ENCODE peak calls at places on chromosomes 2 and 18, in five cellular contexts. H is activated T-helper 1 cell treated with anti-CD3 and anti-CD28 coated beads, Interleukin-2, amount 50 U/mL, for 16 hours; L is hepatic stellate cell; X is AG04449; G is amniotic stem cell. A is an unnamed sample.

GRCh38 chr2:155703048-155703447 is 629.5 kb downstream of the NR4A2 start:
- DNase-seq in H (no peak), L (no peak), X (no peak), G (no peak), A (no peak)

GRCh38 chr2:99821572-99822369 is 320.6 kb downstream of the AFF3 start:
- DNase-seq in H (no peak), L (peak), X (no peak), G (no peak), A (peak)

GRCh38 chr2:152847067-152847466 is 128.6 kb downstream of the ARL6IP6 start:
- DNase-seq in H (no peak), L (no peak), X (peak), G (no peak), A (no peak)

GRCh38 chr2:239189711-239190131 is 211.1 kb downstream of the HDAC4 start:
- DNase-seq in H (no peak), L (no peak), X (no peak), G (no peak), A (no peak)

GRCh38 chr2:140586379-140586778 is 1544.4 kb downstream of the LRP1B start:
- DNase-seq in H (no peak), L (no peak), X (no peak), G (no peak), A (peak)

GRCh38 chr2:73034661-73035374 is 36.7 kb downstream of the SFXN5 start:
- DNase-seq in H (no peak), L (no peak), X (no peak), G (no peak), A (no peak)

GRCh38 chr2:169528271-169528701 is 18.8 kb downstream of the KLHL41 start:
- DNase-seq in H (peak), L (peak), X (no peak), G (peak), A (peak)

GRCh38 chr18:48136544-48137353 is 206.3 kb upstream of the SMAD2 start:
- DNase-seq in H (no peak), L (no peak), X (no peak), G (no peak), A (no peak)

GRCh38 chr18:24488824-24489493 is 28.5 kb downstream of the HRH4 start:
- DNase-seq in H (no peak), L (peak), X (no peak), G (no peak), A (peak)

GRCh38 chr2:121147766-121148165 is 137.2 kb downstream of the TFCP2L1 start:
- DNase-seq in H (no peak), L (no peak), X (no peak), G (no peak), A (no peak)

GRCh38 chr2:227143895-227144294 is 20.1 kb downstream of the COL4A4 start:
- DNase-seq in H (no peak), L (no peak), X (no peak), G (no peak), A (no peak)

GRCh38 chr2:31227110-31227509 is 6.8 kb upstream of the EHD3 start:
- DNase-seq in H (no peak), L (no peak), X (no peak), G (no peak), A (no peak)

GRCh38 chr2:16727256-16727655 is 61.6 kb upstream of the CYRIA start:
- DNase-seq in H (no peak), L (no peak), X (no peak), G (no peak), A (no peak)